ENCODE peak calls at places on chromosomes 3 and 15, in eight cellular contexts. Y, S, X, Q, J, Z, A and P are unnamed samples.

GRCh38 chr15:101170568-101171350 is 81.1 kb downstream of the CHSY1 start:
- DNase-seq in Z (no peak), A (no peak), X (peak), J (no peak), Y (peak), Q (no peak), S (no peak), P (no peak)

GRCh38 chr3:20040476-20041196 is 390 bp downstream of the KAT2B start:
- DNase-seq in Z (peak), Y (peak), Q (peak), J (peak), X (peak), A (peak), S (no peak), P (peak)

GRCh38 chr15:79007066-79007465 is 62.2 kb upstream of the CTSH start:
- DNase-seq in J (no peak), A (no peak), S (no peak), Q (peak), X (peak), Z (peak), Y (no peak), P (peak)

GRCh38 chr3:43953814-43954241 is 263.1 kb downstream of the ABHD5 start:
- DNase-seq in Z (peak), S (no peak), Q (peak), X (peak), A (no peak), Y (peak), J (no peak), P (peak)

GRCh38 chr15:26967719-26968269 is 3.2 kb upstream of the GABRG3 start:
- DNase-seq in Y (no peak), S (no peak), Z (no peak), X (no peak), J (no peak), A (no peak), Q (no peak), P (peak)

GRCh38 chr15:41494190-41494921 is 682 bp downstream of the ITPKA start:
- DNase-seq in S (no peak), Q (peak), J (no peak), Z (no peak), A (peak), Y (no peak), X (no peak), P (peak)

GRCh38 chr15:77555232-77555631 is 77.5 kb downstream of the LINGO1 start:
- DNase-seq in S (no peak), Z (no peak), A (no peak), X (no peak), Y (no peak), J (no peak), Q (no peak), P (no peak)

GRCh38 chr15:28118531-28118930 is 19.4 kb upstream of the OCA2 start:
- DNase-seq in Q (no peak), S (no peak), Y (no peak), A (no peak), Z (no peak), X (no peak), J (no peak), P (no peak)

GRCh38 chr15:60551781-60552161 is 72.8 kb upstream of the ICE2 start:
- DNase-seq in Y (no peak), Q (no peak), S (no peak), Z (no peak), A (no peak), J (no peak), X (no peak), P (no peak)